ENCODE peak calls at places on chromosomes 12 and 14, in six cellular contexts. One of them, this sample, is unnamed.

GRCh38 chr12:122999986-123000420 is 19.5 kb downstream of the ARL6IP4 start:
- DNase-seq in psoas muscle: peak; percentile 3
- DNase-seq in tibial nerve: no peak
- DNase-seq in heart right ventricle: no peak
- DNase-seq in heart left ventricle: no peak
- DNase-seq in lung: no peak
- DNase-seq in this sample: peak; percentile 54

GRCh38 chr12:76123301-76124212 is 39.1 kb upstream of the NAP1L1 start:
- DNase-seq in psoas muscle: no peak
- DNase-seq in heart right ventricle: no peak
- DNase-seq in lung: no peak
- DNase-seq in tibial nerve: no peak
- DNase-seq in heart left ventricle: no peak
- DNase-seq in this sample: no peak

GRCh38 chr12:69007166-69007857 is 74.3 kb upstream of the CPM start:
- DNase-seq in psoas muscle: no peak
- DNase-seq in tibial nerve: no peak
- DNase-seq in heart left ventricle: no peak
- DNase-seq in lung: peak; percentile 34
- DNase-seq in heart right ventricle: no peak
- DNase-seq in this sample: no peak

GRCh38 chr12:6824962-6825381 is 3.2 kb upstream of the P3H3 start:
- DNase-seq in lung: no peak
- DNase-seq in tibial nerve: no peak
- DNase-seq in psoas muscle: no peak
- DNase-seq in heart left ventricle: no peak
- DNase-seq in heart right ventricle: no peak
- DNase-seq in this sample: no peak

GRCh38 chr12:29426516-29426915 is 45.5 kb upstream of the ERGIC2 start:
- DNase-seq in tibial nerve: no peak
- DNase-seq in heart left ventricle: no peak
- DNase-seq in lung: no peak
- DNase-seq in heart right ventricle: no peak
- DNase-seq in psoas muscle: no peak
- DNase-seq in this sample: no peak

GRCh38 chr12:4915752-4916151 is 6.0 kb downstream of the KCNA1 start:
- DNase-seq in heart right ventricle: no peak
- DNase-seq in heart left ventricle: no peak
- DNase-seq in psoas muscle: no peak
- DNase-seq in tibial nerve: no peak
- DNase-seq in lung: no peak
- DNase-seq in this sample: no peak

GRCh38 chr12:115697341-115697740 is 580.2 kb downstream of the MED13L start:
- DNase-seq in heart left ventricle: no peak
- DNase-seq in heart right ventricle: no peak
- DNase-seq in lung: no peak
- DNase-seq in psoas muscle: no peak
- DNase-seq in tibial nerve: no peak
- DNase-seq in this sample: no peak

GRCh38 chr12:76018111-76018510 is 13.5 kb downstream of the PHLDA1 start:
- DNase-seq in psoas muscle: no peak
- DNase-seq in heart left ventricle: peak; percentile 75
- DNase-seq in lung: peak; percentile 48
- DNase-seq in tibial nerve: no peak
- DNase-seq in heart right ventricle: no peak
- DNase-seq in this sample: no peak

GRCh38 chr14:28690029-28690683 is 76.4 kb upstream of the FOXG1 start:
- DNase-seq in heart right ventricle: no peak
- DNase-seq in psoas muscle: no peak
- DNase-seq in tibial nerve: no peak
- DNase-seq in lung: no peak
- DNase-seq in heart left ventricle: no peak
- DNase-seq in this sample: no peak

GRCh38 chr12:48828293-48828692 is 10.0 kb downstream of the CACNB3 start:
- DNase-seq in tibial nerve: no peak
- DNase-seq in lung: no peak
- DNase-seq in heart right ventricle: no peak
- DNase-seq in heart left ventricle: no peak
- DNase-seq in psoas muscle: no peak
- DNase-seq in this sample: no peak

GRCh38 chr14:21880918-21881317 is 207.3 kb upstream of the OR4E1 start:
- DNase-seq in psoas muscle: no peak
- DNase-seq in tibial nerve: no peak
- DNase-seq in lung: no peak
- DNase-seq in heart left ventricle: no peak
- DNase-seq in heart right ventricle: no peak
- DNase-seq in this sample: no peak

GRCh38 chr12:127926004-127926403 is 341.0 kb upstream of the TMEM132C start:
- DNase-seq in lung: no peak
- DNase-seq in heart right ventricle: no peak
- DNase-seq in heart left ventricle: no peak
- DNase-seq in tibial nerve: peak; percentile 26
- DNase-seq in psoas muscle: no peak
- DNase-seq in this sample: no peak

GRCh38 chr14:56005580-56006053 is 112.6 kb upstream of the PELI2 start:
- DNase-seq in heart right ventricle: no peak
- DNase-seq in tibial nerve: no peak
- DNase-seq in lung: no peak
- DNase-seq in psoas muscle: no peak
- DNase-seq in heart left ventricle: no peak
- DNase-seq in this sample: no peak

GRCh38 chr12:97151481-97151880 is 244.4 kb downstream of the NEDD1 start:
- DNase-seq in psoas muscle: no peak
- DNase-seq in tibial nerve: no peak
- DNase-seq in heart right ventricle: no peak
- DNase-seq in lung: no peak
- DNase-seq in heart left ventricle: no peak
- DNase-seq in this sample: no peak

GRCh38 chr12:97148941-97149559 is 242.0 kb downstream of the NEDD1 start:
- DNase-seq in lung: peak; percentile 60
- DNase-seq in tibial nerve: peak; percentile 34
- DNase-seq in heart left ventricle: peak; percentile 24
- DNase-seq in psoas muscle: peak; percentile 19
- DNase-seq in heart right ventricle: peak; percentile 47
- DNase-seq in this sample: peak; percentile 39
- TF ChIP-seq CTCF in lung: peak; percentile 35
- TF ChIP-seq CTCF in tibial nerve: peak; percentile 64
- TF ChIP-seq CTCF in heart left ventricle: peak; percentile 79
- TF ChIP-seq CTCF in psoas muscle: peak; percentile 33
- TF ChIP-seq CTCF in heart right ventricle: peak; percentile 82
- TF ChIP-seq CTCF in this sample: peak; percentile 56

DNA sequence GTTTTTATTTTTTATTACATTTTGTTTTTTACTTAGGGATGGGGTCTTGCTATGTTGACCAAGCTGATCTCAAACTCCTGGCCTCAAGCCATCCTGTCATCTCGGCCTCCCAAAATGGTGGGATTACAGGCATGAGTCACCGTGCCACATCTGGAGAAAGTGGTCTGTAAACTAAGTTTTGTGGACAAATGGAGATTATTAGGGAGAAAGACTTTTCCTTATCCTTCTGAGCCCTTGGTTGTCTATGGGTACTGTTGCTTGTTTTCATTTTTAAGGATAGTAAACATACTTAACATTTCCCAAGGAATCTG is 37.8 kb downstream of the WNK1 start:
- DNase-seq in heart left ventricle: no peak
- DNase-seq in tibial nerve: no peak
- DNase-seq in heart right ventricle: no peak
- DNase-seq in psoas muscle: no peak
- DNase-seq in lung: no peak
- DNase-seq in this sample: no peak
- H3K27ac ChIP-seq in heart left ventricle: no peak overlapping the region
- H3K27ac ChIP-seq in tibial nerve: no peak overlapping the region
- H3K27ac ChIP-seq in heart right ventricle: no peak overlapping the region
- H3K27ac ChIP-seq in psoas muscle: no peak overlapping the region
- H3K27ac ChIP-seq in lung: no peak overlapping the region
- H3K27ac ChIP-seq in this sample: no peak overlapping the region

GRCh38 chr14:93060841-93061240 is 54.9 kb downstream of the ITPK1 start:
- DNase-seq in tibial nerve: no peak
- DNase-seq in heart left ventricle: no peak
- DNase-seq in psoas muscle: no peak
- DNase-seq in lung: no peak
- DNase-seq in heart right ventricle: no peak
- DNase-seq in this sample: no peak
- H3K4me3 ChIP-seq in tibial nerve: no peak overlapping the region
- H3K4me3 ChIP-seq in heart left ventricle: no peak overlapping the region
- H3K4me3 ChIP-seq in psoas muscle: no peak overlapping the region
- H3K4me3 ChIP-seq in lung: no peak overlapping the region
- H3K4me3 ChIP-seq in heart right ventricle: no peak overlapping the region
- H3K4me3 ChIP-seq in this sample: no peak overlapping the region

GRCh38 chr14:31341280-31341679 is 79.1 kb downstream of the HEATR5A start:
- DNase-seq in psoas muscle: no peak
- DNase-seq in tibial nerve: no peak
- DNase-seq in heart right ventricle: no peak
- DNase-seq in lung: no peak
- DNase-seq in heart left ventricle: no peak
- DNase-seq in this sample: no peak
- TF ChIP-seq CTCF in psoas muscle: no peak
- TF ChIP-seq CTCF in tibial nerve: no peak
- TF ChIP-seq CTCF in heart right ventricle: no peak
- TF ChIP-seq CTCF in lung: no peak
- TF ChIP-seq CTCF in heart left ventricle: no peak
- TF ChIP-seq CTCF in this sample: no peak

GRCh38 chr12:104738371-104738710 is 219.7 kb downstream of the SLC41A2 start:
- DNase-seq in psoas muscle: no peak
- DNase-seq in heart left ventricle: no peak
- DNase-seq in heart right ventricle: no peak
- DNase-seq in tibial nerve: no peak
- DNase-seq in lung: no peak
- DNase-seq in this sample: no peak
- H3K27ac ChIP-seq in psoas muscle: no peak overlapping the region
- H3K27ac ChIP-seq in heart left ventricle: no peak overlapping the region
- H3K27ac ChIP-seq in heart right ventricle: no peak overlapping the region
- H3K27ac ChIP-seq in tibial nerve: no peak overlapping the region
- H3K27ac ChIP-seq in lung: no peak overlapping the region
- H3K27ac ChIP-seq in this sample: no peak overlapping the region

DNA sequence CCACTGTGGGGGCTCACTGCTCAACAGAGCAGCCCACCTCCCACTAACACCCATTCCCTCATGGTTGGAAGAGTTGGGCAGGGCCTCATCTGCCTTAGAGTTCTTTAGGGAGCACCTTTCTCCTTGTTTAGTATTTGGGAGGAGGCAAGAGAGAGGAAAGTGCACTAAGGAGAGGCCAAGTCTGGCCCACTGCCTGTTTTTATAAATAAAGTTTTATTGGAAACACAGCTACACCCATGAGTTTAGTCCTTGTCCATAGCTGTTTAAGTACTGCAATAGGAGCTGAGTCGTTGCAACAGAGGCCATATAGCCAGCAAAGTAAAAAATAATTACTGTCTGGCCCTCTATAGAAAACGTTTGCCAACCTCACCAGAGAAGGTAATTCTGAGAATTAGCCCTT is 63.9 kb downstream of the C14orf132 start:
- DNase-seq in lung: no peak
- DNase-seq in tibial nerve: no peak
- DNase-seq in psoas muscle: no peak
- DNase-seq in heart right ventricle: no peak
- DNase-seq in heart left ventricle: no peak
- DNase-seq in this sample: no peak
- H3K4me3 ChIP-seq in lung: no peak overlapping the region
- H3K4me3 ChIP-seq in tibial nerve: no peak overlapping the region
- H3K4me3 ChIP-seq in psoas muscle: no peak overlapping the region
- H3K4me3 ChIP-seq in heart right ventricle: no peak overlapping the region
- H3K4me3 ChIP-seq in heart left ventricle: no peak overlapping the region
- H3K4me3 ChIP-seq in this sample: no peak overlapping the region